ENCODE peak calls at places on chromosomes 4 and X, in eight cellular contexts. P is NCI-H2081, A is endothelial cell of umbilical vein, S is AG09309, X is CMK, D is HTR-8/SVneo, N is NCI-H2029, O is foreskin fibroblast. R is an unnamed sample.

GRCh38 chr4:19791422-19792113 is 460.1 kb upstream of the SLIT2 start:
- DNase-seq in P (no peak), A (peak; percentile 94), S (no peak), X (no peak), D (no peak), N (no peak), O (no peak), R (no peak)

GRCh38 chr4:138562544-138562961 is 320.4 kb upstream of the SLC7A11 start:
- DNase-seq in P (no peak), A (peak; percentile 72), S (peak; percentile 45), X (no peak), D (no peak), N (no peak), O (no peak), R (no peak)

GRCh38 chrX:50971390-50971789 is 60.9 kb downstream of the BMP15 start:
- DNase-seq in P (no peak), A (no peak), S (no peak), X (no peak), D (no peak), N (no peak), O (no peak), R (no peak)

GRCh38 chr4:41346306-41347061 is 89.8 kb downstream of the UCHL1 start:
- DNase-seq in P (no peak), A (peak; percentile 63), S (peak; percentile 79), X (no peak), D (peak; percentile 87), N (no peak), O (peak; percentile 27), R (no peak)

GRCh38 chr4:42673084-42673429 is 16.2 kb upstream of the ATP8A1 start:
- DNase-seq in P (no peak), A (no peak), S (no peak), X (no peak), D (no peak), N (peak; percentile 43), O (no peak), R (no peak)

GRCh38 chrX:38804481-38805293 is 3.4 kb downstream of the MID1IP1 start:
- DNase-seq in P (peak; percentile 41), A (peak; percentile 22), S (no peak), X (no peak), D (no peak), N (peak; percentile 0), O (no peak), R (no peak)

GRCh38 chr4:184647391-184648101 is 1.7 kb downstream of the CASP3 start:
- DNase-seq in P (no peak), A (peak; percentile 56), S (no peak), X (no peak), D (no peak), N (no peak), O (no peak), R (no peak)

GRCh38 chrX:49286581-49286980 is 16.9 kb upstream of the GAGE10 start:
- DNase-seq in P (no peak), A (no peak), S (no peak), X (no peak), D (no peak), N (no peak), O (no peak), R (no peak)

GRCh38 chr4:139711461-139711860 is 45.8 kb downstream of the MGST2 start:
- DNase-seq in P (no peak), A (peak; percentile 65), S (no peak), X (no peak), D (no peak), N (no peak), O (no peak), R (no peak)

GRCh38 chrX:67587946-67588624 is 44.3 kb downstream of the AR start:
- DNase-seq in P (no peak), A (no peak), S (no peak), X (no peak), D (no peak), N (no peak), O (peak; percentile 33), R (no peak)

GRCh38 chr4:138894688-138895087 is 120.9 kb upstream of the NOCT start:
- DNase-seq in P (no peak), A (no peak), S (no peak), X (no peak), D (no peak), N (no peak), O (no peak), R (no peak)

GRCh38 chr4:40458683-40459082 is 123.5 kb downstream of the CHRNA9 start:
- DNase-seq in P (no peak), A (no peak), S (no peak), X (no peak), D (no peak), N (no peak), O (no peak), R (peak; percentile 50)

GRCh38 chrX:37302569-37302968 is 46.6 kb upstream of the PRRG1 start:
- DNase-seq in P (peak; percentile 6), A (peak; percentile 43), S (no peak), X (no peak), D (peak; percentile 1), N (no peak), O (peak; percentile 1), R (no peak)

GRCh38 chr4:4216668-4217067 is 10.1 kb downstream of the OTOP1 start:
- DNase-seq in P (no peak), A (no peak), S (no peak), X (no peak), D (peak; percentile 11), N (no peak), O (no peak), R (no peak)

GRCh38 chr4:185811509-185812364 is at the start of gene SORBS2:
- DNase-seq in P (peak; percentile 84), A (no peak), S (no peak), X (no peak), D (no peak), N (peak; percentile 74), O (no peak), R (peak; percentile 53)

GRCh38 chr4:157143365-157143764 is 67.4 kb downstream of the GLRB start:
- DNase-seq in P (no peak), A (no peak), S (no peak), X (no peak), D (no peak), N (no peak), O (peak; percentile 6), R (no peak)

GRCh38 chr4:64807821-64808220 is 398.6 kb upstream of the TECRL start:
- DNase-seq in P (no peak), A (peak; percentile 46), S (no peak), X (no peak), D (no peak), N (no peak), O (no peak), R (no peak)

GRCh38 chr4:112900416-112900815 is 149.0 kb upstream of the ANK2 start:
- DNase-seq in P (no peak), A (no peak), S (no peak), X (no peak), D (no peak), N (no peak), O (no peak), R (no peak)

GRCh38 chr4:21476753-21477152 is 471.8 kb downstream of the KCNIP4 start:
- DNase-seq in P (no peak), A (peak; percentile 20), S (no peak), X (no peak), D (no peak), N (no peak), O (no peak), R (peak; percentile 10)

GRCh38 chrX:139213241-139213709 is 317.3 kb upstream of the F9 start:
- DNase-seq in P (no peak), A (no peak), S (no peak), X (no peak), D (no peak), N (no peak), O (no peak), R (no peak)

GRCh38 chr4:6192245-6192644 is 8.1 kb downstream of the JAKMIP1 start:
- DNase-seq in P (no peak), A (no peak), S (no peak), X (no peak), D (no peak), N (no peak), O (no peak), R (no peak)

GRCh38 chrX:41009816-41010187 is 75.4 kb upstream of the USP9X start:
- DNase-seq in P (no peak), A (no peak), S (no peak), X (no peak), D (no peak), N (no peak), O (no peak), R (no peak)

GRCh38 chrX:71909956-71910355 is 689 bp upstream of the NHSL2 start:
- DNase-seq in P (no peak), A (no peak), S (no peak), X (no peak), D (peak; percentile 45), N (no peak), O (no peak), R (no peak)

GRCh38 chr4:182486895-182487294 is 243.7 kb downstream of the TENM3 start:
- DNase-seq in P (no peak), A (no peak), S (no peak), X (no peak), D (no peak), N (no peak), O (no peak), R (no peak)

GRCh38 chr4:53943345-53944085 is 120.9 kb downstream of the CHIC2 start:
- DNase-seq in P (peak; percentile 90), A (peak; percentile 98), S (peak; percentile 57), X (no peak), D (peak; percentile 22), N (peak; percentile 5), O (peak; percentile 80), R (no peak)

GRCh38 chrX:153161952-153162351 is 17.1 kb upstream of the MAGEA1 start:
- DNase-seq in P (no peak), A (no peak), S (no peak), X (no peak), D (no peak), N (no peak), O (no peak), R (no peak)

R was measured in LNCaP clone FGC.